ENCODE peak calls at places on chromosomes 1 and 21, in five cellular contexts. F is PC-3, Q is brain microvascular endothelial cell, R is fibroblast of lung, Y is lower lobe of right lung. O is an unnamed sample.

GRCh38 chr1:111197598-111198289 is 2.7 kb downstream of the DENND2D start:
- DNase-seq in F (peak; percentile 38), Q (peak; percentile 33), Y (no peak), R (no peak), O (peak; percentile 43)

GRCh38 chr1:230621290-230622022 is 20.8 kb upstream of the COG2 start:
- DNase-seq in Y (no peak), F (no peak), R (no peak), Q (no peak), O (no peak)

GRCh38 chr1:206808615-206809014 is 36.3 kb upstream of the IL10 start:
- DNase-seq in R (peak; percentile 45), Y (no peak), F (peak; percentile 72), Q (peak; percentile 13), O (peak; percentile 33)

GRCh38 chr1:225987491-225988316 is 11.4 kb downstream of the SDE2 start:
- DNase-seq in Q (no peak), R (peak; percentile 73), F (peak; percentile 76), Y (no peak), O (no peak)

GRCh38 chr1:226001852-226002666 is 2.9 kb upstream of the SDE2 start:
- DNase-seq in Y (peak; percentile 81), R (no peak), Q (peak; percentile 12), F (peak; percentile 26), O (peak; percentile 55)

GRCh38 chr1:155184835-155185782 is 11.5 kb downstream of the TRIM46 start:
- DNase-seq in F (no peak), Q (no peak), Y (peak; percentile 84), R (no peak), O (peak; percentile 74)

GRCh38 chr1:236163460-236164153 is 21.3 kb downstream of the GPR137B start:
- DNase-seq in Q (no peak), Y (no peak), R (no peak), F (no peak), O (no peak)

GRCh38 chr1:26177182-26177684 is at the start of gene CNKSR1:
- DNase-seq in F (peak; percentile 85), Q (no peak), Y (peak; percentile 90), R (no peak), O (no peak)

GRCh38 chr1:17520041-17520440 is 19.5 kb upstream of the ARHGEF10L start:
- DNase-seq in F (peak; percentile 95), R (no peak), Q (no peak), Y (peak; percentile 51), O (no peak)

GRCh38 chr1:210089848-210090247 is 142.7 kb upstream of the SERTAD4 start:
- DNase-seq in F (peak; percentile 12), R (no peak), Q (no peak), Y (no peak), O (no peak)

GRCh38 chr1:207856276-207857023 is 54.5 kb downstream of the CD34 start:
- DNase-seq in Y (no peak), R (no peak), Q (no peak), F (no peak), O (no peak)

GRCh38 chr1:98121661-98122060 is 200.8 kb upstream of the DPYD start:
- DNase-seq in R (no peak), Y (no peak), Q (no peak), F (peak; percentile 16), O (no peak)

GRCh38 chr21:42299324-42300044 is 15.7 kb downstream of the TFF3 start:
- DNase-seq in Q (no peak), F (no peak), R (no peak), Y (peak; percentile 75), O (no peak)

GRCh38 chr21:15241997-15242767 is 177.4 kb upstream of the NRIP1 start:
- DNase-seq in R (no peak), F (peak; percentile 60), Y (no peak), Q (no peak), O (no peak)

GRCh38 chr1:172561252-172561651 is 28.3 kb downstream of the SUCO start:
- DNase-seq in Y (no peak), F (peak; percentile 98), Q (no peak), R (no peak), O (no peak)

GRCh38 chr1:75471245-75471644 is 139.7 kb downstream of the SLC44A5 start:
- DNase-seq in Y (no peak), R (no peak), Q (no peak), F (no peak), O (no peak)

GRCh38 chr1:18526436-18527275 is 45.9 kb downstream of the KLHDC7A start:
- DNase-seq in Y (no peak), Q (no peak), F (no peak), R (no peak), O (no peak)

GRCh38 chr1:231827337-231828105 is 200.9 kb downstream of the DISC1 start:
- DNase-seq in R (peak; percentile 53), Y (no peak), Q (peak; percentile 31), F (peak; percentile 94), O (no peak)

GRCh38 chr1:178055779-178056471 is 38.0 kb upstream of the RASAL2 start:
- DNase-seq in R (peak; percentile 25), F (peak; percentile 54), Y (peak; percentile 62), Q (peak; percentile 33), O (no peak)

GRCh38 chr1:23286401-23286800 is 57.7 kb downstream of the HNRNPR start:
- DNase-seq in R (no peak), F (no peak), Y (no peak), Q (no peak), O (no peak)

GRCh38 chr1:54122131-54122751 is 30.6 kb downstream of the CDCP2 start:
- DNase-seq in Y (no peak), Q (no peak), R (no peak), F (no peak), O (no peak)

GRCh38 chr1:151537112-151537511 is 3.0 kb upstream of the TUFT1 start:
- DNase-seq in F (peak; percentile 98), R (peak; percentile 98), Y (no peak), Q (peak; percentile 97), O (no peak)

GRCh38 chr1:208137144-208137682 is 107.0 kb downstream of the PLXNA2 start:
- DNase-seq in Q (no peak), F (peak; percentile 49), R (peak; percentile 43), Y (no peak), O (no peak)

GRCh38 chr1:75170981-75171380 is 36.8 kb downstream of the LHX8 start:
- DNase-seq in R (no peak), Q (no peak), Y (no peak), F (no peak), O (no peak)

GRCh38 chr21:21997390-21998333 is 999.5 kb downstream of the NCAM2 start:
- DNase-seq in R (no peak), Q (no peak), Y (no peak), F (no peak), O (no peak)

GRCh38 chr1:192147626-192148025 is 10.6 kb upstream of the RGS18 start:
- DNase-seq in F (peak; percentile 7), Q (no peak), Y (no peak), R (no peak), O (no peak)

GRCh38 chr1:241021286-241021685 is 335.7 kb downstream of the RGS7 start:
- DNase-seq in R (no peak), Q (no peak), F (no peak), Y (no peak), O (no peak)

GRCh38 chr1:8814870-8815269 is 2.6 kb downstream of the RERE start:
- DNase-seq in F (no peak), R (no peak), Q (no peak), Y (no peak), O (no peak)

GRCh38 chr1:236175642-236176336 is 33.5 kb downstream of the GPR137B start:
- DNase-seq in F (no peak), R (no peak), Y (no peak), Q (no peak), O (no peak)

DNA sequence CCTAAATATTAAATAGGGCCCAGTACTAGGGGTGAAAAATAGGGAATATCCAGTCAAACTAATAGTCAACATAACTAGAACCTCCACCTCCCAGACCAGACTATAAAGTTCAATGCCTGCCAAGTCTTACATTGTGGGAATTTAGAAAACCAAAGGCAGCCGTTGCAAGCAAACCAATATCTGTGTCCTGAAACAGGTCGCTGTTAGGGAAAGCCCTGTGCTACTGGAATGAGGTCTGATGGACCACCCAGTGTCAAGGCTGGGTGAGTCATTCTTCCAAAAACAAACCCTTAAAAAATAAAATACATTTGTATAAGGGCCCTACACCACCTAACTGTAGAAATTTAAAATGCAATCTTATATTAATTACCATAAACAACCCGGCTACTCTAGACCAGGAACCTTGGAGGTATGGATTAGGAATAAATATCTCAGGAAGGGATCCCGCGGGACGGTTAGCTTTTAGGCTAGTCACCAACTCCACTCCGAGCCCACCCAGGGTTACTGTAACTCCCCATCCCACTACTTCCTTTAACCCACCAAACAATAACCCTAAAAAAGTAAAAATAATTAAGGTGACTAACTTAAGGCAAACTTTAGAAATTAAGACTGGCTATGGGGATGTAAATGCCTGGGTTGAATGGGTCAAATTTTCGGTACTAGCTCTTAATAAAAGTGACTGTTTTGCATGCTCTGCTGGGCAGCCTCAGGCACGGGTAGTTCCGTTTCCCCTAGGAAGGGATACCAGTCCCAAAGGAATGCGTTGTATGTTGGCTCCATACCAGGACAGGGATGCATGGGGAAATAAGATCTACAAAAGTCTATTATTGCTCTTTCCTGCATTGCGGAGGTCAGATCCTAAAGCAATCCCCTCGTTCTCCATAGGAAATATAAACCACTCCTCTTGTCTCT is 65.4 kb upstream of the TLR5 start:
- DNase-seq in R (no peak), F (peak; percentile 40), Q (no peak), Y (no peak), O (no peak)
- TF ChIP-seq CTCF in R (no peak), F (no peak), Q (no peak), Y (no peak), O (no peak)

GRCh38 chr1:228134591-228134990 is 5.5 kb upstream of the GUK1 start:
- DNase-seq in Q (no peak), R (no peak), Y (no peak), F (no peak), O (no peak)
- H3K27me3 ChIP-seq in Q (peaks cover 4% of the 10 kb centered on the region), R (peaks cover 12% of the 10 kb centered on the region), Y (no peaks in the 10 kb centered on the region), F (no peaks in the 10 kb centered on the region), O (peaks cover 39% of the 10 kb centered on the region)

DNA sequence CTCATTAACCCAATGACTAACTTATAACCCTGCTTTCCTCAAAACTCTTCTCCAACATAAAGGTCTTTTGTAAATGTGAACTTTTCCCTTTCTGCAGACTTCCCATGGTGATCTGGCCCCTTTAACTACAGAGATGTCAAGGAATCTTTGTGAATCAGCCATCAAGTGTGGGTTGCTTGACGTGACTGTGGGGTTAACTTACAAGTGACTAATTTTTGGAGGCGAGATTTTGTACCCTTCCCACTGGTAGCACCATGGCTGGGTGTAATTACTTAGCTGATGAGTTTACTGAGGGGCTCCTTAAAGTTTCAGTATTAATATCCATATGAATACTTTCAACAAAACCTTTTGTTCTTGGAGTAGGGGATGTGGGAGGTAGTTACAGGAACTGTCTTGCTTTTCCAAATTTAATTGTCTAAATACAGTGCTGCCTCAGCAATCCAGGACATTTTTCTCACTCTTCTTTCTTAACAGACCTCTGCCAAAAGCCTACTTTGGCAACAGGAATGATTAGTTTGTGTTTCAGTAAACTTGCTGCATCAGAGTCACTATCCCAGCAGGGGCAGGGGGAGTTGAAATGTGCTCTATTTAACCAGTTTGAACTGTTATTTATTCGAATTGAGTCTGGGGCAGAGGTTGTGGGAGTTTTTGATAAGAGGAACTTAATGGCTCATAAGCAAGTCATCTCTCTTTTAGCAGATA is 217.3 kb upstream of the FGGY start:
- DNase-seq in R (peak; percentile 34), Q (no peak), F (no peak), Y (no peak), O (no peak)
- TF ChIP-seq CTCF in R (no peak), Q (no peak), F (no peak), Y (no peak), O (no peak)

DNA sequence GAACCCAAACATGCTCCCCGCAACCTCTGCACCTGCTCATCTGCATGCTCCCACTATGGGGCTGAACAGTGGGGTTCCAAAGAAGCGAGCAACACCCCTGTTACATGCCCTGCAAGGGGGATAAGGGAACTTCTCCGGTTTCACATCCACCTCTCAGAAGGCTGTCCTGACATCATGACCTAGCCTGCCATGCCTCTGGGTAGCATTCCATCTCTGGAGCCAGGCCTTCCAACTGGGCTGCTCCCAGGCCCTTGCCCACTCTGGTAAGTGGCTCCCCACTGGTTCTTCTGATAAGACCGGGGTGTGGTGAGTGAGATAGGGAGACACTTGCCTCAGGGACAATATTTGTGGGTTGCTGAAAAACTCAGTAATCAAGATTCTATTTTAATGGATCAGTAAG is 57.7 kb downstream of the KCNJ15 start:
- DNase-seq in Y (no peak), F (no peak), Q (no peak), R (no peak), O (no peak)
- H3K27me3 ChIP-seq in Y (no peaks in the 10 kb centered on the region), F (no peaks in the 10 kb centered on the region), Q (no peaks in the 10 kb centered on the region), R (no peaks in the 10 kb centered on the region), O (no peaks in the 10 kb centered on the region)